ENCODE peak calls at places on chromosomes 1 and 21, in six cellular contexts. One of them, this sample, is unnamed.

GRCh38 chr1:153790282-153790995 is 15.2 kb downstream of the SLC27A3 start:
- DNase-seq in caudate nucleus: peak; percentile 76
- DNase-seq in CD8-positive, alpha-beta T cell: no peak
- DNase-seq in esophagus muscularis mucosa: peak; percentile 96
- DNase-seq in CD8-positive, alpha-beta memory T cell: no peak
- DNase-seq in ovary: peak; percentile 90
- DNase-seq in this sample: peak; percentile 52

GRCh38 chr1:220121791-220122530 is 28.0 kb downstream of the IARS2 start:
- DNase-seq in esophagus muscularis mucosa: no peak
- DNase-seq in caudate nucleus: no peak
- DNase-seq in CD8-positive, alpha-beta T cell: no peak
- DNase-seq in ovary: no peak
- DNase-seq in CD8-positive, alpha-beta memory T cell: no peak
- DNase-seq in this sample: no peak

GRCh38 chr21:32587112-32587511 is 1.8 kb upstream of the TCP10L start:
- DNase-seq in ovary: no peak
- DNase-seq in esophagus muscularis mucosa: no peak
- DNase-seq in caudate nucleus: no peak
- DNase-seq in CD8-positive, alpha-beta memory T cell: no peak
- DNase-seq in CD8-positive, alpha-beta T cell: no peak
- DNase-seq in this sample: no peak

GRCh38 chr1:27858949-27859576 is 13.3 kb upstream of the THEMIS2 start:
- DNase-seq in CD8-positive, alpha-beta T cell: no peak
- DNase-seq in caudate nucleus: no peak
- DNase-seq in CD8-positive, alpha-beta memory T cell: no peak
- DNase-seq in ovary: no peak
- DNase-seq in esophagus muscularis mucosa: no peak
- DNase-seq in this sample: no peak

GRCh38 chr1:244180256-244180655 is 129.2 kb downstream of the ZBTB18 start:
- DNase-seq in CD8-positive, alpha-beta T cell: no peak
- DNase-seq in ovary: no peak
- DNase-seq in CD8-positive, alpha-beta memory T cell: no peak
- DNase-seq in esophagus muscularis mucosa: no peak
- DNase-seq in caudate nucleus: no peak
- DNase-seq in this sample: no peak

GRCh38 chr1:38505950-38506349 is 353.6 kb downstream of the RRAGC start:
- DNase-seq in CD8-positive, alpha-beta memory T cell: no peak
- DNase-seq in CD8-positive, alpha-beta T cell: no peak
- DNase-seq in caudate nucleus: no peak
- DNase-seq in ovary: no peak
- DNase-seq in esophagus muscularis mucosa: no peak
- DNase-seq in this sample: no peak

GRCh38 chr1:211515090-211516023 is 23.4 kb upstream of the RD3 start:
- DNase-seq in CD8-positive, alpha-beta memory T cell: peak; percentile 77
- DNase-seq in esophagus muscularis mucosa: no peak
- DNase-seq in caudate nucleus: peak; percentile 19
- DNase-seq in CD8-positive, alpha-beta T cell: peak; percentile 71
- DNase-seq in ovary: peak; percentile 76
- DNase-seq in this sample: peak; percentile 46

GRCh38 chr1:46183926-46184557 is 7.8 kb upstream of the P3R3URF start:
- DNase-seq in esophagus muscularis mucosa: no peak
- DNase-seq in caudate nucleus: no peak
- DNase-seq in CD8-positive, alpha-beta T cell: no peak
- DNase-seq in CD8-positive, alpha-beta memory T cell: no peak
- DNase-seq in ovary: no peak
- DNase-seq in this sample: no peak

GRCh38 chr1:41592451-41593125 is 108.1 kb upstream of the EDN2 start:
- DNase-seq in caudate nucleus: no peak
- DNase-seq in ovary: no peak
- DNase-seq in esophagus muscularis mucosa: no peak
- DNase-seq in CD8-positive, alpha-beta memory T cell: no peak
- DNase-seq in CD8-positive, alpha-beta T cell: no peak
- DNase-seq in this sample: no peak

GRCh38 chr1:80982831-80983230 is 817.9 kb upstream of the ADGRL2 start:
- DNase-seq in CD8-positive, alpha-beta memory T cell: no peak
- DNase-seq in CD8-positive, alpha-beta T cell: no peak
- DNase-seq in ovary: no peak
- DNase-seq in esophagus muscularis mucosa: no peak
- DNase-seq in caudate nucleus: no peak
- DNase-seq in this sample: no peak

GRCh38 chr1:101291562-101292035 is 54.8 kb downstream of the S1PR1 start:
- DNase-seq in esophagus muscularis mucosa: no peak
- DNase-seq in CD8-positive, alpha-beta memory T cell: no peak
- DNase-seq in caudate nucleus: no peak
- DNase-seq in CD8-positive, alpha-beta T cell: no peak
- DNase-seq in ovary: no peak
- DNase-seq in this sample: no peak

GRCh38 chr1:83102630-83103071 is 896.3 kb downstream of the TTLL7 start:
- DNase-seq in CD8-positive, alpha-beta memory T cell: no peak
- DNase-seq in ovary: no peak
- DNase-seq in CD8-positive, alpha-beta T cell: no peak
- DNase-seq in esophagus muscularis mucosa: no peak
- DNase-seq in caudate nucleus: no peak
- DNase-seq in this sample: no peak

GRCh38 chr1:200971955-200972711 is 51.4 kb downstream of the KIF21B start:
- DNase-seq in CD8-positive, alpha-beta memory T cell: peak; percentile 78
- DNase-seq in esophagus muscularis mucosa: no peak
- DNase-seq in ovary: peak; percentile 84
- DNase-seq in caudate nucleus: peak; percentile 38
- DNase-seq in CD8-positive, alpha-beta T cell: peak; percentile 49
- DNase-seq in this sample: peak; percentile 50

GRCh38 chr1:183702087-183702812 is 49.1 kb upstream of the APOBEC4 start:
- DNase-seq in ovary: no peak
- DNase-seq in esophagus muscularis mucosa: no peak
- DNase-seq in caudate nucleus: no peak
- DNase-seq in CD8-positive, alpha-beta T cell: no peak
- DNase-seq in CD8-positive, alpha-beta memory T cell: no peak
- DNase-seq in this sample: no peak

GRCh38 chr1:119808972-119809550 is 2.2 kb downstream of the REG4 start:
- DNase-seq in CD8-positive, alpha-beta T cell: peak; percentile 57
- DNase-seq in ovary: peak; percentile 70
- DNase-seq in CD8-positive, alpha-beta memory T cell: peak; percentile 70
- DNase-seq in esophagus muscularis mucosa: no peak
- DNase-seq in caudate nucleus: peak; percentile 41
- DNase-seq in this sample: peak; percentile 50

GRCh38 chr21:37932936-37933335 is 16.7 kb upstream of the KCNJ6 start:
- DNase-seq in CD8-positive, alpha-beta T cell: no peak
- DNase-seq in ovary: no peak
- DNase-seq in caudate nucleus: no peak
- DNase-seq in CD8-positive, alpha-beta memory T cell: no peak
- DNase-seq in esophagus muscularis mucosa: no peak
- DNase-seq in this sample: no peak

GRCh38 chr1:150987928-150988327 is 5.8 kb downstream of the ANXA9 start:
- DNase-seq in esophagus muscularis mucosa: no peak
- DNase-seq in caudate nucleus: no peak
- DNase-seq in CD8-positive, alpha-beta memory T cell: no peak
- DNase-seq in ovary: no peak
- DNase-seq in CD8-positive, alpha-beta T cell: no peak
- DNase-seq in this sample: no peak

GRCh38 chr1:38046884-38047602 is 450 bp upstream of the POU3F1 start:
- DNase-seq in caudate nucleus: peak; percentile 90
- DNase-seq in CD8-positive, alpha-beta memory T cell: peak; percentile 81
- DNase-seq in esophagus muscularis mucosa: peak; percentile 93
- DNase-seq in CD8-positive, alpha-beta T cell: peak; percentile 68
- DNase-seq in ovary: peak; percentile 88
- DNase-seq in this sample: peak; percentile 85

GRCh38 chr1:3020263-3020909 is 881 bp upstream of the ACTRT2 start:
- DNase-seq in CD8-positive, alpha-beta T cell: no peak
- DNase-seq in caudate nucleus: no peak
- DNase-seq in CD8-positive, alpha-beta memory T cell: no peak
- DNase-seq in esophagus muscularis mucosa: no peak
- DNase-seq in ovary: no peak
- DNase-seq in this sample: no peak

GRCh38 chr1:99935534-99935933 is 34.3 kb upstream of the SLC35A3 start:
- DNase-seq in caudate nucleus: no peak
- DNase-seq in CD8-positive, alpha-beta T cell: no peak
- DNase-seq in esophagus muscularis mucosa: no peak
- DNase-seq in CD8-positive, alpha-beta memory T cell: no peak
- DNase-seq in ovary: no peak
- DNase-seq in this sample: no peak

GRCh38 chr1:205470131-205470530 is 14.3 kb upstream of the BLACAT1 start:
- DNase-seq in esophagus muscularis mucosa: no peak
- DNase-seq in ovary: no peak
- DNase-seq in caudate nucleus: no peak
- DNase-seq in CD8-positive, alpha-beta T cell: no peak
- DNase-seq in CD8-positive, alpha-beta memory T cell: peak; percentile 3
- DNase-seq in this sample: no peak

GRCh38 chr1:22163578-22163977 is 20.7 kb upstream of the WNT4 start:
- DNase-seq in ovary: no peak
- DNase-seq in caudate nucleus: no peak
- DNase-seq in CD8-positive, alpha-beta T cell: no peak
- DNase-seq in esophagus muscularis mucosa: no peak
- DNase-seq in CD8-positive, alpha-beta memory T cell: no peak
- DNase-seq in this sample: no peak

GRCh38 chr21:45538381-45539045 is 3.7 kb downstream of the SLC19A1 start:
- DNase-seq in CD8-positive, alpha-beta T cell: no peak
- DNase-seq in esophagus muscularis mucosa: no peak
- DNase-seq in caudate nucleus: no peak
- DNase-seq in ovary: peak; percentile 14
- DNase-seq in CD8-positive, alpha-beta memory T cell: peak; percentile 35
- DNase-seq in this sample: no peak

GRCh38 chr1:61322008-61322744 is 239.8 kb downstream of the NFIA start:
- DNase-seq in CD8-positive, alpha-beta T cell: no peak
- DNase-seq in esophagus muscularis mucosa: no peak
- DNase-seq in ovary: no peak
- DNase-seq in caudate nucleus: no peak
- DNase-seq in CD8-positive, alpha-beta memory T cell: no peak
- DNase-seq in this sample: no peak
- H3K27ac ChIP-seq in CD8-positive, alpha-beta T cell: no peak overlapping the region
- H3K27ac ChIP-seq in esophagus muscularis mucosa: peak overlapping the region; percentile 7
- H3K27ac ChIP-seq in ovary: no peak overlapping the region
- H3K27ac ChIP-seq in caudate nucleus: no peak overlapping the region
- H3K27ac ChIP-seq in CD8-positive, alpha-beta memory T cell: no peak overlapping the region
- H3K27ac ChIP-seq in this sample: no peak overlapping the region

GRCh38 chr1:58573138-58573537 is 3.9 kb downstream of the TACSTD2 start:
- DNase-seq in esophagus muscularis mucosa: no peak
- DNase-seq in caudate nucleus: no peak
- DNase-seq in CD8-positive, alpha-beta memory T cell: no peak
- DNase-seq in ovary: no peak
- DNase-seq in CD8-positive, alpha-beta T cell: no peak
- DNase-seq in this sample: no peak

GRCh38 chr1:58575831-58576726 is 973 bp downstream of the TACSTD2 start:
- DNase-seq in caudate nucleus: no peak
- DNase-seq in CD8-positive, alpha-beta T cell: no peak
- DNase-seq in ovary: no peak
- DNase-seq in esophagus muscularis mucosa: no peak
- DNase-seq in CD8-positive, alpha-beta memory T cell: no peak
- DNase-seq in this sample: no peak

GRCh38 chr1:58574816-58575215 is 2.2 kb downstream of the TACSTD2 start:
- DNase-seq in caudate nucleus: no peak
- DNase-seq in CD8-positive, alpha-beta memory T cell: no peak
- DNase-seq in ovary: no peak
- DNase-seq in esophagus muscularis mucosa: no peak
- DNase-seq in CD8-positive, alpha-beta T cell: no peak
- DNase-seq in this sample: no peak

GRCh38 chr1:58572691-58573090 is 4.4 kb downstream of the TACSTD2 start:
- DNase-seq in CD8-positive, alpha-beta T cell: no peak
- DNase-seq in CD8-positive, alpha-beta memory T cell: no peak
- DNase-seq in ovary: no peak
- DNase-seq in caudate nucleus: no peak
- DNase-seq in esophagus muscularis mucosa: no peak
- DNase-seq in this sample: no peak

DNA sequence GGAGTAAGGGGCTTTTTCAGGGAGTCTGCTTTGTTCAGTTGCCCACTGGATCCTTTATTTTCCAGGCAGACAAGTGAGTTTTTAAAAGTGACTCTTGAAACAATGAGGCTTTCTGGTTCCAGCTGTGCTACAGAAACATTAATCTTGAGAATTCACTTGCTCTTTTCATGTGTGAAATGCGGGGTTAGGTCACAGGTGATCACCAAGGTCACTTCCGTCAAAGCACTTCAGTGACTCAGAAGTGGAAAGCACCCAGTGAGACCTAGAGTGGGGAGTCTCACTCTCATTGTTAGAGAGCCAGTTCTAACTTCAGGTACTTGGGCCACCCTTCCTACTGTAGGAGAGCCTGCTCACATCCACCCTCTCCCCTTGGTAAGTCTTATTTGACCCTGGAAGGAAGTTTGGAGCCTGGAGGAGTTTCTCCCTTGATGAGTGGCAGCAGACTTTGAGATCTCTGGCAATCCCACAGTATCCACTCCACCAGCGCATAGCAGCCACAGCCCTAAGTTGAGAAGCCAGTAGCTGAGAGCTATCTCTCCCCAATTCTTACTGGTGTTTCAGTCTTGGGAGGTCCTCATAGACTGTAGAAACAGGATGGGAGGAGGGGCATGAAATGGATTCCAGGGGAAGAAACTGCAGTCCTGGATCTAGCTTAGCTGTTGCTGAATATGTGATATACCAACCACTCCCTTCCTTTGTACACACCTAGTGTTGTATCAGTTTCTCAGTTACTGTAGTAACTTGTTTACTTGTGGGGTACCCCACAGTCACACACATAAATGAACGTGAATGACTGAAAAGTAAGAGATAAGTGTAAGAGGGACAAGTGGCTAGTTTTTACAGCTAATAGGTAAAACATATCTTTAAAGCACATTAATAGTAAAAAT is 3.1 kb downstream of the TACSTD2 start:
- DNase-seq in CD8-positive, alpha-beta memory T cell: peak; percentile 52
- DNase-seq in CD8-positive, alpha-beta T cell: no peak
- DNase-seq in esophagus muscularis mucosa: no peak
- DNase-seq in ovary: no peak
- DNase-seq in caudate nucleus: no peak
- DNase-seq in this sample: no peak
- H3K27ac ChIP-seq in CD8-positive, alpha-beta memory T cell: no peak overlapping the region
- H3K27ac ChIP-seq in CD8-positive, alpha-beta T cell: no peak overlapping the region
- H3K27ac ChIP-seq in esophagus muscularis mucosa: no peak overlapping the region
- H3K27ac ChIP-seq in ovary: no peak overlapping the region
- H3K27ac ChIP-seq in caudate nucleus: no peak overlapping the region
- H3K27ac ChIP-seq in this sample: no peak overlapping the region

GRCh38 chr1:9447215-9447960 is 91.9 kb upstream of the SLC25A33 start:
- DNase-seq in caudate nucleus: no peak
- DNase-seq in ovary: no peak
- DNase-seq in CD8-positive, alpha-beta T cell: no peak
- DNase-seq in esophagus muscularis mucosa: no peak
- DNase-seq in CD8-positive, alpha-beta memory T cell: no peak
- DNase-seq in this sample: no peak

GRCh38 chr1:9449106-9449627 is 90.1 kb upstream of the SLC25A33 start:
- DNase-seq in ovary: no peak
- DNase-seq in CD8-positive, alpha-beta memory T cell: no peak
- DNase-seq in caudate nucleus: no peak
- DNase-seq in esophagus muscularis mucosa: no peak
- DNase-seq in CD8-positive, alpha-beta T cell: no peak
- DNase-seq in this sample: no peak

GRCh38 chr1:9449976-9450696 is 89.1 kb upstream of the SLC25A33 start:
- DNase-seq in esophagus muscularis mucosa: no peak
- DNase-seq in CD8-positive, alpha-beta T cell: no peak
- DNase-seq in CD8-positive, alpha-beta memory T cell: no peak
- DNase-seq in ovary: no peak
- DNase-seq in caudate nucleus: no peak
- DNase-seq in this sample: no peak

GRCh38 chr1:9451086-9451485 is 88.2 kb upstream of the SLC25A33 start:
- DNase-seq in caudate nucleus: no peak
- DNase-seq in ovary: no peak
- DNase-seq in CD8-positive, alpha-beta memory T cell: no peak
- DNase-seq in CD8-positive, alpha-beta T cell: no peak
- DNase-seq in esophagus muscularis mucosa: no peak
- DNase-seq in this sample: no peak

GRCh38 chr1:9448132-9449105 is 90.8 kb upstream of the SLC25A33 start:
- DNase-seq in esophagus muscularis mucosa: no peak
- DNase-seq in CD8-positive, alpha-beta memory T cell: no peak
- DNase-seq in CD8-positive, alpha-beta T cell: no peak
- DNase-seq in caudate nucleus: no peak
- DNase-seq in ovary: no peak
- DNase-seq in this sample: no peak
- H3K27ac ChIP-seq in esophagus muscularis mucosa: no peak overlapping the region
- H3K27ac ChIP-seq in CD8-positive, alpha-beta memory T cell: no peak overlapping the region
- H3K27ac ChIP-seq in CD8-positive, alpha-beta T cell: no peak overlapping the region
- H3K27ac ChIP-seq in caudate nucleus: no peak overlapping the region
- H3K27ac ChIP-seq in ovary: no peak overlapping the region
- H3K27ac ChIP-seq in this sample: no peak overlapping the region

GRCh38 chr1:167694691-167695090 is 27.1 kb upstream of the MPZL1 start:
- DNase-seq in CD8-positive, alpha-beta memory T cell: no peak
- DNase-seq in caudate nucleus: no peak
- DNase-seq in esophagus muscularis mucosa: no peak
- DNase-seq in ovary: no peak
- DNase-seq in CD8-positive, alpha-beta T cell: no peak
- DNase-seq in this sample: no peak
- H3K27ac ChIP-seq in CD8-positive, alpha-beta memory T cell: no peak overlapping the region
- H3K27ac ChIP-seq in caudate nucleus: no peak overlapping the region
- H3K27ac ChIP-seq in esophagus muscularis mucosa: no peak overlapping the region
- H3K27ac ChIP-seq in ovary: no peak overlapping the region
- H3K27ac ChIP-seq in CD8-positive, alpha-beta T cell: no peak overlapping the region
- H3K27ac ChIP-seq in this sample: no peak overlapping the region

This sample was measured in substantia nigra.